ENCODE peak calls at places on chromosomes 13 and 19, in eight cellular contexts. One of them, this sample, is unnamed.

GRCh38 chr13:84662503-84662902 is 780.2 kb upstream of the SLITRK1 start:
- DNase-seq in HFF-Myc: no peak
- DNase-seq in GM23338: no peak
- DNase-seq in coronary artery: no peak
- DNase-seq in GM12864: no peak
- DNase-seq in fibroblast of pulmonary artery: no peak
- DNase-seq in uterus: no peak
- DNase-seq in PC-3: no peak
- DNase-seq in this sample: no peak

GRCh38 chr19:34404109-34404909 is at the start of gene PDCD2L:
- DNase-seq in HFF-Myc: peak; percentile 72
- DNase-seq in GM23338: peak; percentile 97
- DNase-seq in GM12864: peak; percentile 79
- DNase-seq in uterus: peak; percentile 92
- DNase-seq in fibroblast of pulmonary artery: peak; percentile 88
- DNase-seq in coronary artery: peak; percentile 85
- DNase-seq in PC-3: peak; percentile 86
- DNase-seq in this sample: peak; percentile 78

GRCh38 chr19:37855098-37855497 is 51.3 kb downstream of the WDR87 start:
- DNase-seq in GM23338: peak; percentile 33
- DNase-seq in PC-3: no peak
- DNase-seq in GM12864: no peak
- DNase-seq in HFF-Myc: no peak
- DNase-seq in coronary artery: no peak
- DNase-seq in uterus: no peak
- DNase-seq in fibroblast of pulmonary artery: peak; percentile 31
- DNase-seq in this sample: no peak

GRCh38 chr19:3135961-3136683 is at the start of gene GNA15:
- DNase-seq in fibroblast of pulmonary artery: no peak
- DNase-seq in GM23338: no peak
- DNase-seq in coronary artery: no peak
- DNase-seq in PC-3: no peak
- DNase-seq in uterus: no peak
- DNase-seq in HFF-Myc: no peak
- DNase-seq in GM12864: no peak
- DNase-seq in this sample: no peak

GRCh38 chr19:33064778-33065550 is at the start of gene RHPN2:
- DNase-seq in GM12864: no peak
- DNase-seq in PC-3: peak; percentile 66
- DNase-seq in HFF-Myc: no peak
- DNase-seq in fibroblast of pulmonary artery: peak; percentile 68
- DNase-seq in coronary artery: no peak
- DNase-seq in GM23338: peak; percentile 80
- DNase-seq in uterus: peak; percentile 54
- DNase-seq in this sample: peak; percentile 39

GRCh38 chr19:8899356-8899755 is 67.2 kb downstream of the MBD3L1 start:
- DNase-seq in HFF-Myc: no peak
- DNase-seq in PC-3: no peak
- DNase-seq in GM23338: no peak
- DNase-seq in fibroblast of pulmonary artery: no peak
- DNase-seq in coronary artery: no peak
- DNase-seq in GM12864: no peak
- DNase-seq in uterus: no peak
- DNase-seq in this sample: no peak

GRCh38 chr19:19259741-19260140 is 13.4 kb downstream of the TM6SF2 start:
- DNase-seq in fibroblast of pulmonary artery: peak; percentile 26
- DNase-seq in GM12864: peak; percentile 19
- DNase-seq in PC-3: peak; percentile 41
- DNase-seq in coronary artery: no peak
- DNase-seq in GM23338: peak; percentile 89
- DNase-seq in HFF-Myc: peak; percentile 10
- DNase-seq in uterus: no peak
- DNase-seq in this sample: no peak

GRCh38 chr19:2394054-2394668 is 33.2 kb downstream of the TIMM13 start:
- DNase-seq in PC-3: no peak
- DNase-seq in HFF-Myc: no peak
- DNase-seq in uterus: no peak
- DNase-seq in GM23338: no peak
- DNase-seq in coronary artery: no peak
- DNase-seq in fibroblast of pulmonary artery: no peak
- DNase-seq in GM12864: peak; percentile 55
- DNase-seq in this sample: no peak

GRCh38 chr13:73335226-73335625 is 276.4 kb downstream of the KLF5 start:
- DNase-seq in GM12864: no peak
- DNase-seq in GM23338: no peak
- DNase-seq in coronary artery: no peak
- DNase-seq in PC-3: peak; percentile 90
- DNase-seq in uterus: no peak
- DNase-seq in fibroblast of pulmonary artery: peak; percentile 58
- DNase-seq in HFF-Myc: peak; percentile 71
- DNase-seq in this sample: peak; percentile 90

GRCh38 chr13:109773786-109774185 is 12.6 kb downstream of the IRS2 start:
- DNase-seq in HFF-Myc: no peak
- DNase-seq in PC-3: no peak
- DNase-seq in coronary artery: no peak
- DNase-seq in GM12864: no peak
- DNase-seq in fibroblast of pulmonary artery: no peak
- DNase-seq in uterus: no peak
- DNase-seq in GM23338: no peak
- DNase-seq in this sample: no peak

GRCh38 chr13:47665041-47665440 is 336.0 kb downstream of the SUCLA2 start:
- DNase-seq in uterus: no peak
- DNase-seq in HFF-Myc: no peak
- DNase-seq in coronary artery: no peak
- DNase-seq in fibroblast of pulmonary artery: no peak
- DNase-seq in GM23338: peak; percentile 13
- DNase-seq in GM12864: no peak
- DNase-seq in PC-3: no peak
- DNase-seq in this sample: no peak

GRCh38 chr13:23610966-23611486 is 40.8 kb downstream of the TNFRSF19 start:
- DNase-seq in coronary artery: no peak
- DNase-seq in uterus: peak; percentile 32
- DNase-seq in GM23338: no peak
- DNase-seq in fibroblast of pulmonary artery: peak; percentile 72
- DNase-seq in HFF-Myc: no peak
- DNase-seq in GM12864: no peak
- DNase-seq in PC-3: no peak
- DNase-seq in this sample: no peak

GRCh38 chr19:4589579-4590410 is 30.3 kb upstream of the SEMA6B start:
- DNase-seq in coronary artery: no peak
- DNase-seq in GM23338: peak; percentile 54
- DNase-seq in PC-3: peak; percentile 30
- DNase-seq in HFF-Myc: no peak
- DNase-seq in GM12864: no peak
- DNase-seq in uterus: no peak
- DNase-seq in fibroblast of pulmonary artery: no peak
- DNase-seq in this sample: no peak

GRCh38 chr19:46618670-46619231 is 6.1 kb downstream of the PTGIR start:
- DNase-seq in uterus: no peak
- DNase-seq in fibroblast of pulmonary artery: peak; percentile 86
- DNase-seq in HFF-Myc: no peak
- DNase-seq in GM12864: peak; percentile 68
- DNase-seq in GM23338: no peak
- DNase-seq in PC-3: no peak
- DNase-seq in coronary artery: no peak
- DNase-seq in this sample: no peak

GRCh38 chr19:40147338-40147692 is 43.9 kb upstream of the MAP3K10 start:
- DNase-seq in uterus: no peak
- DNase-seq in GM12864: no peak
- DNase-seq in PC-3: no peak
- DNase-seq in GM23338: no peak
- DNase-seq in coronary artery: no peak
- DNase-seq in fibroblast of pulmonary artery: no peak
- DNase-seq in HFF-Myc: no peak
- DNase-seq in this sample: no peak

GRCh38 chr13:32243695-32244094 is 71.5 kb downstream of the ZAR1L start:
- DNase-seq in GM23338: no peak
- DNase-seq in uterus: no peak
- DNase-seq in PC-3: no peak
- DNase-seq in fibroblast of pulmonary artery: no peak
- DNase-seq in HFF-Myc: no peak
- DNase-seq in GM12864: no peak
- DNase-seq in coronary artery: no peak
- DNase-seq in this sample: no peak

DNA sequence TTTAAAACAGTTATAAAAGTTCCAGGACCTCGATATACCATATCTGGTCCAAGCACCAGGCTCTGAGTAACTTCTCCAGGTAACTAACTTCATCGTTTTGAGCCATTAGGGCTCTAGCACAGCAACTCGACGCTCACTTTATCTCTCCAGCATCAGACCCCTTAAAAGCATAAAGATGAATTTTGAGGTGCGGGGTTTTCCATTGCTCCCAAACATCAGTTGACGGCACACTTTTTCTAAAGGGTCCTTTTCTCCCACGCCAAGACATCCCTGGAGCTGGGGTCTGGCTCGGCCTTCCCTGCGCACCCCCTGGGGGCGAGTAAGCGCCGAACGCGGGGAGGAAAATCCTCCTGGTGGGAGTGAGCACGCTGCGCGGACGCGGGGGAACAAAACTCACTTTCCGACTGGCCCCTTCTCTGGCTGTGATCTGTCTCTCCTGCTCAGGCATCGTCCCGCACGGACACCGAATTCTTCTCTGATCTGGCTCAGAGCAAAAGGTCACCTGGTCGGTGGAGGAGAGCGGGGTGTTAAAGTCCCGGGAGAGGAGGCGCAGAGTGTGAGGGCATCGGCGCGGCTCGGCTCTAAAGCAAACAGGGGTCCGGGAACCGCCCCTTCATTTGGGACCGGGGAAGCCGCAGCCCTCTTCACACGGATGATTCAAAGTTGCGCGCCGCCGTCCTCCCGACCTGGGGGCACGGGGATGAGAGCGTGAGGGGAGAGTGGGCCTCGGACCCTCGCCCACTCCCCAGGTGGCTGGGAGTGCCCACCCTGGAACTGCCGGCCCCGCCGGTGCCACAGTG is at the start of gene ATP7B:
- DNase-seq in uterus: no peak
- DNase-seq in PC-3: no peak
- DNase-seq in GM23338: peak; percentile 81
- DNase-seq in GM12864: no peak
- DNase-seq in HFF-Myc: no peak
- DNase-seq in coronary artery: peak; percentile 77
- DNase-seq in fibroblast of pulmonary artery: no peak
- DNase-seq in this sample: no peak
- TF ChIP-seq CTCF in uterus: no peak
- TF ChIP-seq CTCF in PC-3: no peak
- TF ChIP-seq CTCF in GM23338: peak; percentile 35
- TF ChIP-seq CTCF in GM12864: peak; percentile 10
- TF ChIP-seq CTCF in HFF-Myc: no peak
- TF ChIP-seq CTCF in coronary artery: no peak
- TF ChIP-seq CTCF in fibroblast of pulmonary artery: peak; percentile 25
- TF ChIP-seq CTCF in this sample: peak; percentile 29

DNA sequence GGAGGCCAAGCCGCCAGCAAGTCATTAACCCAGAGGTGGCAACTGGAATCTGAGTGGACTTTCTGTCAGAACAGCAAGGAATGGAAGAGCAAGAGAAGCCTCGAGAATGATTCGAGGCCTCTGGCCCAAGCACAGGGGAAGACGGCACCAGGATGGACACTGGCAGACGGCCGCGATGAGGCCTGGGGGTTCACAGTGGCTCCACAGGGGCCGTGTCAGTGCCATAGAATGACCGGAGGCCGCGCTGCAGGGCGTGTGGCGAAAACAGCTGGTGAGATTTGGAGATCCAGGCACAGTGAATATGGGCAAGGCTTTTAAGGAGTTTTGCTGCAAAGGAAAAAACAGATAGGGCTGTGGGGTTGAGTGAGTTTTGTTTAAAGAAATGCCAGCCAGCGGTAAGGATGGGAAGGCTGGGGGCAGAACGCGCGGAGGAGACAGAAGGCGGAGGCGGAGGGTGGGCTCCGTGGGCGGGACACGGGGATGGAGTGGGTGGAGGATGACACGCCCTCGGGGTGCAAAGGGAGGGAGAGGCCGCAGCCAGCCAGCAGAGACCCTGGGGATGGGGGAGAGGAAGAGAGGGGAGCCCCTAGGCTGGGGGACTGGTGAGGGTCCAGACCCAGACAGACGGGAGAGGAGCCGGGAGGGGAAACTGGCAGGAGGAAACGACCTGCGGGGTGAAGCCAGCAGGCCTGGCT is 130.5 kb downstream of the RNF17 start:
- DNase-seq in GM23338: no peak
- DNase-seq in GM12864: no peak
- DNase-seq in PC-3: no peak
- DNase-seq in fibroblast of pulmonary artery: no peak
- DNase-seq in coronary artery: no peak
- DNase-seq in HFF-Myc: no peak
- DNase-seq in uterus: no peak
- DNase-seq in this sample: no peak
- TF ChIP-seq CTCF in GM23338: no peak
- TF ChIP-seq CTCF in GM12864: no peak
- TF ChIP-seq CTCF in PC-3: no peak
- TF ChIP-seq CTCF in fibroblast of pulmonary artery: no peak
- TF ChIP-seq CTCF in coronary artery: no peak
- TF ChIP-seq CTCF in HFF-Myc: no peak
- TF ChIP-seq CTCF in uterus: no peak
- TF ChIP-seq CTCF in this sample: no peak

DNA sequence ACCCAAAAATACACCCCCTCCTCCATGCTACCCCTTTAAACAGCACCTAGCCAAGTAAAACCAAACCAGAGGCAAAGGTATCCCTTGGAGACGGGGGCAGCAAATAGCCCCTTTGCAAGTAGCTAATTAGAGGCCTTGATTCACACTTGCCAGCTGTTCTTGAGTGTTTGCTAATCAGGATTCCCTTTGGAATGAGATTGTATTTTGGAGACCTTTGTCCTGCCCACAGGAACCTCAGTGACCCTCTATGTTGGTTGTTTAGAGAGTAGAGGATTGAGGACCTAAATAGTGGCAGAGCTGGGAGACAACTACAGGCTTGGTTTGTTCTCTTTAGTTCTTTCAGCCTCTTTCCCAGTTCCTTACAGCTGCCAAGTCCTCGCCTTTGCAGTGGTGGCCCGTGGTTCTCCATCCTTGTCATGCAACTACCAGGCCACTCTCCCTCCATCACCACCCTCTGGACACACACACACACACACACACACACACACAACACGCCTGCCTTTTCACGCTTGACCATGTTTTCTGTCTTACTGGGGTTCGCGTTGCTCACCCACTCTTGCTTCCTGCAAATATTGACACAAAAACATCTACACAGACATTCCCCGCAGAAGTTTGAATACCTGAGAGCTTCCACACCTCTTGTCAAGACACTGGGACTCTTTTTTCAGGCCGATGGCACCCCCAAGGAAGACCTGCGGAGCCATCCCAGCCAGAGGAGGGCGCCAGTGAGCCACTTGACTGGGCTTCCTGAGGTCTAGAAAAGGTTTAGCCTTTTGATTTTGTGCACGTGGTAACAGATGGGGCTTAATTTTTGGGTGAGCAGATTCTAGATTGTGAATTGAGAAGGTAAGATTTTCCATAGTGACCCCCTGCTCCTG is 80.0 kb upstream of the GPR183 start:
- DNase-seq in GM12864: no peak
- DNase-seq in HFF-Myc: no peak
- DNase-seq in PC-3: peak; percentile 55
- DNase-seq in uterus: no peak
- DNase-seq in GM23338: peak; percentile 84
- DNase-seq in fibroblast of pulmonary artery: peak; percentile 22
- DNase-seq in coronary artery: peak; percentile 62
- DNase-seq in this sample: peak; percentile 19
- TF ChIP-seq CTCF in GM12864: peak; percentile 92
- TF ChIP-seq CTCF in HFF-Myc: peak; percentile 82
- TF ChIP-seq CTCF in PC-3: peak; percentile 85
- TF ChIP-seq CTCF in uterus: no peak
- TF ChIP-seq CTCF in GM23338: peak; percentile 99
- TF ChIP-seq CTCF in fibroblast of pulmonary artery: peak; percentile 53
- TF ChIP-seq CTCF in coronary artery: no peak
- TF ChIP-seq CTCF in this sample: peak; percentile 85

GRCh38 chr19:52518646-52519045 is 8.8 kb upstream of the ZNF808 start:
- DNase-seq in GM23338: no peak
- DNase-seq in PC-3: no peak
- DNase-seq in uterus: no peak
- DNase-seq in HFF-Myc: no peak
- DNase-seq in GM12864: no peak
- DNase-seq in fibroblast of pulmonary artery: no peak
- DNase-seq in coronary artery: no peak
- DNase-seq in this sample: no peak
- TF ChIP-seq CTCF in GM23338: no peak
- TF ChIP-seq CTCF in PC-3: no peak
- TF ChIP-seq CTCF in uterus: no peak
- TF ChIP-seq CTCF in HFF-Myc: no peak
- TF ChIP-seq CTCF in GM12864: no peak
- TF ChIP-seq CTCF in fibroblast of pulmonary artery: no peak
- TF ChIP-seq CTCF in coronary artery: no peak
- TF ChIP-seq CTCF in this sample: no peak